ENCODE peak calls at places on chromosome 1, in eight cellular contexts. B is omental fat pad, V is lower lobe of right lung, M is colonic mucosa, P is brain microvascular endothelial cell, A is bronchial epithelial cell, I is GM20000, Q is neural crest cell. N is an unnamed sample.

GRCh38 chr1:236904874-236905741 is 99.1 kb downstream of the MT1HL1 start:
- DNase-seq in B (no peak), V (no peak), M (no peak), P (peak; percentile 79), A (peak; percentile 98), I (no peak), Q (no peak), N (peak; percentile 4)

GRCh38 chr1:151502035-151502728 is 9.0 kb upstream of the CGN start:
- DNase-seq in B (no peak), V (no peak), M (no peak), P (no peak), A (no peak), I (no peak), Q (no peak), N (no peak)

GRCh38 chr1:155514582-155515187 is 47.9 kb downstream of the ASH1L start:
- DNase-seq in B (no peak), V (no peak), M (no peak), P (no peak), A (no peak), I (no peak), Q (no peak), N (no peak)

GRCh38 chr1:194710671-194711070 is 1524.3 kb upstream of the B3GALT2 start:
- DNase-seq in B (no peak), V (no peak), M (no peak), P (no peak), A (no peak), I (no peak), Q (no peak), N (no peak)

GRCh38 chr1:50820545-50820944 is 139.5 kb downstream of the FAF1 start:
- DNase-seq in B (no peak), V (no peak), M (no peak), P (no peak), A (no peak), I (no peak), Q (no peak), N (no peak)

GRCh38 chr1:156746716-156747631 is 4.5 kb downstream of the HDGF start:
- DNase-seq in B (peak; percentile 90), V (peak; percentile 94), M (peak; percentile 91), P (peak; percentile 95), A (peak; percentile 76), I (peak; percentile 60), Q (peak; percentile 74), N (peak; percentile 93)

GRCh38 chr1:232549998-232550397 is 79.9 kb downstream of the SIPA1L2 start:
- DNase-seq in B (no peak), V (no peak), M (no peak), P (no peak), A (no peak), I (no peak), Q (no peak), N (no peak)

GRCh38 chr1:200921571-200922110 is 26.9 kb downstream of the INAVA start:
- DNase-seq in B (no peak), V (no peak), M (no peak), P (no peak), A (no peak), I (no peak), Q (no peak), N (no peak)

GRCh38 chr1:44632511-44633072 is 41.7 kb downstream of the TMEM53 start:
- DNase-seq in B (no peak), V (no peak), M (no peak), P (peak; percentile 16), A (no peak), I (peak; percentile 57), Q (no peak), N (no peak)

GRCh38 chr1:178238722-178239510 is 145.0 kb downstream of the RASAL2 start:
- DNase-seq in B (no peak), V (no peak), M (no peak), P (peak; percentile 83), A (peak; percentile 100), I (no peak), Q (no peak), N (peak; percentile 88)

GRCh38 chr1:24894002-24894401 is 36.1 kb downstream of the RUNX3 start:
- DNase-seq in B (no peak), V (no peak), M (no peak), P (no peak), A (no peak), I (no peak), Q (no peak), N (no peak)

GRCh38 chr1:20343149-20343936 is 52.7 kb downstream of the VWA5B1 start:
- DNase-seq in B (no peak), V (no peak), M (peak; percentile 72), P (no peak), A (no peak), I (peak; percentile 70), Q (peak; percentile 61), N (no peak)

GRCh38 chr1:210257698-210258395 is 25.3 kb downstream of the SERTAD4 start:
- DNase-seq in B (no peak), V (no peak), M (no peak), P (no peak), A (peak; percentile 85), I (no peak), Q (no peak), N (no peak)

GRCh38 chr1:240385985-240386978 is 225.7 kb downstream of the GREM2 start:
- DNase-seq in B (no peak), V (no peak), M (no peak), P (peak; percentile 91), A (peak; percentile 85), I (no peak), Q (no peak), N (peak; percentile 83)

GRCh38 chr1:54325705-54326461 is 80.3 kb downstream of the SSBP3 start:
- DNase-seq in B (no peak), V (no peak), M (no peak), P (no peak), A (no peak), I (no peak), Q (no peak), N (no peak)

GRCh38 chr1:50940291-50940690 is 19.8 kb downstream of the FAF1 start:
- DNase-seq in B (no peak), V (no peak), M (no peak), P (no peak), A (peak; percentile 52), I (no peak), Q (no peak), N (no peak)

GRCh38 chr1:5967351-5968160 is 24.7 kb downstream of the NPHP4 start:
- DNase-seq in B (no peak), V (no peak), M (no peak), P (no peak), A (no peak), I (no peak), Q (no peak), N (no peak)

GRCh38 chr1:56578664-56578962 is 750 bp downstream of the PLPP3 start:
- DNase-seq in B (no peak), V (no peak), M (no peak), P (no peak), A (no peak), I (peak; percentile 33), Q (no peak), N (no peak)

GRCh38 chr1:236701782-236702181 is 15.5 kb downstream of the ACTN2 start:
- DNase-seq in B (no peak), V (no peak), M (no peak), P (no peak), A (no peak), I (no peak), Q (no peak), N (no peak)

GRCh38 chr1:75672528-75673393 is 51.7 kb upstream of the ACADM start:
- DNase-seq in B (no peak), V (no peak), M (no peak), P (peak; percentile 80), A (peak; percentile 93), I (no peak), Q (no peak), N (peak; percentile 20)

DNA sequence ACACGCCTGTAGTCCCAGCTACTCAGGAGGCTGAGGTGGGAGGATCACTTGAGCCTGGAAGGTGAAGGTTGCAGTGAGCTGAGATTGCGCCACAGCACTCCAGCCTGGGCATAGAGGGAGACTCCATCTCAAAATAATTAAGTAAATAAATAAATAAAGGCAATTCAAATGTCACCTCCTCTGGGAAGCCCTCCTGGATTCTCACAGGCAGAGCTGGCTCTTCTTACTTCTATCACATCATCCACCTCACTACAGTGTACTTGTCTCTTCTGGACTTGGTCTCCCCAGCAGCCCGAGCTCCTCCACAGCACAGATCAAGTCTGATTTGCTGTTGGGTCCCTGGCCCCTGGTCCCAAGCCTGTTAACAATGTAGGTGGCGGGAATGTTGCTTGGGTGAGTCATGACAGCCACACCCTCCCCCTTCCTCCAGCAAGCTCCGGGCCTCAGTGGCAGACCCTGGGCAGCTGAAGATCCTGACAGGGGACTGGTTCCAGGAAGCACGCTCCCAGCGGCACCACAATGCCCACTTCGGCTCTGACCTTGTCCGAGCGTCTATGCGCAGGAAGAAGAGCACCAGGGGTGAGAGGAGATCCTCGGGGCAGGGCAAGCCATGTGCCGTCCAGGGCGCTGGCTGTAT is 5.3 kb downstream of the SYTL1 start:
- DNase-seq in B (no peak), V (no peak), M (no peak), P (no peak), A (peak; percentile 50), I (no peak), Q (no peak), N (no peak)
- TF ChIP-seq CTCF in B (no peak), V (no peak), M (no peak), P (no peak), A (no peak), I (no peak), Q (no peak), N (no peak)

GRCh38 chr1:3796215-3797193 is at the start of gene LRRC47:
- DNase-seq in B (peak; percentile 71), V (peak; percentile 98), M (peak; percentile 94), P (peak; percentile 90), A (peak; percentile 72), I (peak; percentile 99), Q (peak; percentile 72), N (peak; percentile 64)
- TF ChIP-seq CTCF in B (no peak), V (no peak), M (no peak), P (no peak), A (peak; percentile 7), I (no peak), Q (no peak), N (no peak)

DNA sequence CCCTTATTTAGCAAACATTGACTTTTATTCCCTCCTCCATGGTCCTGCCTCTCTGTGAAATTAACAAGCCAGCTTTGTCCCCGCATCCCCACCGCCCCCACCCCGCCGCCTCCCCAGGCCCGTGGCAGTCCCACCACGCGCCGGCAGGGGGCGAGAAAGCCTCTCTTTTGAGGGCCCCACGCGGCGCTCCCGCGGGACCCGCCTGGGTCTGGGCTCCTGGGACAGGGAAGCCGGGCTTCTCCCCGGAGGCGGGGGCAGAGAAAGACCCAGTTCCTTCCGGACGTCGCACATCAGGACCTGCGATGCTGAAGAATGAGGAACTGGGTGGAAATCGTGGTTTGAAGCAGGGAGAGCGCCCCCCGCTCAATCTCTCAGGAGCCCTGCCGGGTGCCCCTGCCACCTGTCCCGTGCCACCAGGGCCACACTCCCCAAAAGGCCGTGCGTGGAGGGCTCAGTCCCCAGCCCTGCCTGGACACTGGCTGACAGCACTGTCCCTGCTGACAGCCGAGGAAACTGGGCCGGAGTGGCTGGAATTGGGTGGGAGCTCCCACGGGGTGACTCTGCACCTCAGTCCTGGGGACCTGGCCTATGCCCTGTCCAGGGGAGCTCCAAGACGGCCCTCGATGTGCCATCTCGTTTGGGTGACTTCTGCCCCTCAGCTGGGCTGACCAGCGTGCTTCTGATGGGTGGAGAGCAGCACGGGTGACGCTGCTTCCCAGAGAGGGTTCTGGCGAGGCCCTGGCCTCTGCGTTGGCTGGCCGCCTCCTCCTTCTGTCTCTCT is 8.6 kb upstream of the ACTRT2 start:
- DNase-seq in B (peak; percentile 67), V (peak; percentile 68), M (peak; percentile 57), P (no peak), A (no peak), I (peak; percentile 70), Q (peak; percentile 24), N (no peak)
- TF ChIP-seq CTCF in B (no peak), V (peak; percentile 85), M (peak; percentile 81), P (peak; percentile 61), A (peak; percentile 38), I (peak; percentile 16), Q (peak; percentile 71), N (peak; percentile 32)

GRCh38 chr1:1359668-1360468 is 1.5 kb upstream of the MXRA8 start:
- DNase-seq in B (no peak), V (no peak), M (peak; percentile 24), P (no peak), A (no peak), I (no peak), Q (no peak), N (peak; percentile 80)
- TF ChIP-seq CTCF in B (no peak), V (no peak), M (no peak), P (no peak), A (no peak), I (no peak), Q (no peak), N (no peak)